ENCODE peak calls at places on chromosome 6, in ten cellular contexts. One of them, this sample, is unnamed.

GRCh38 chr6:56749632-56750151 is 107.0 kb upstream of the DST start:
- DNase-seq in H1: no peak
- DNase-seq in stomach: no peak
- DNase-seq in sigmoid colon: no peak
- DNase-seq in K562: no peak
- DNase-seq in prostate gland: no peak
- DNase-seq in endothelial cell of umbilical vein: peak
- DNase-seq in GM23338: no peak
- DNase-seq in HCT116: peak
- DNase-seq in transverse colon: no peak
- DNase-seq in this sample: no peak

GRCh38 chr6:26363882-26364825 is 844 bp upstream of the BTN3A2 start:
- DNase-seq in H1: no peak
- DNase-seq in stomach: no peak
- DNase-seq in sigmoid colon: no peak
- DNase-seq in K562: no peak
- DNase-seq in prostate gland: no peak
- DNase-seq in endothelial cell of umbilical vein: no peak
- DNase-seq in GM23338: no peak
- DNase-seq in HCT116: no peak
- DNase-seq in transverse colon: no peak
- DNase-seq in this sample: no peak

GRCh38 chr6:142763205-142763604 is 181.8 kb downstream of the HIVEP2 start:
- DNase-seq in H1: no peak
- DNase-seq in stomach: no peak
- DNase-seq in sigmoid colon: no peak
- DNase-seq in K562: no peak
- DNase-seq in prostate gland: no peak
- DNase-seq in endothelial cell of umbilical vein: peak
- DNase-seq in GM23338: no peak
- DNase-seq in HCT116: no peak
- DNase-seq in transverse colon: no peak
- DNase-seq in this sample: no peak

GRCh38 chr6:139378882-139379341 is 4.5 kb upstream of the CITED2 start:
- DNase-seq in H1: no peak
- DNase-seq in stomach: no peak
- DNase-seq in sigmoid colon: no peak
- DNase-seq in K562: peak
- DNase-seq in prostate gland: no peak
- DNase-seq in endothelial cell of umbilical vein: no peak
- DNase-seq in GM23338: no peak
- DNase-seq in HCT116: no peak
- DNase-seq in transverse colon: no peak
- DNase-seq in this sample: no peak

GRCh38 chr6:105452924-105453756 is 50.3 kb upstream of the PREP start:
- DNase-seq in H1: no peak
- DNase-seq in stomach: peak
- DNase-seq in sigmoid colon: no peak
- DNase-seq in K562: no peak
- DNase-seq in prostate gland: no peak
- DNase-seq in endothelial cell of umbilical vein: peak
- DNase-seq in GM23338: no peak
- DNase-seq in HCT116: no peak
- DNase-seq in transverse colon: peak
- DNase-seq in this sample: peak

GRCh38 chr6:18154507-18155272 is at the start of gene TPMT:
- DNase-seq in H1: no peak
- DNase-seq in stomach: peak
- DNase-seq in sigmoid colon: peak
- DNase-seq in K562: no peak
- DNase-seq in prostate gland: peak
- DNase-seq in endothelial cell of umbilical vein: no peak
- DNase-seq in GM23338: peak
- DNase-seq in HCT116: no peak
- DNase-seq in transverse colon: peak
- DNase-seq in this sample: no peak

GRCh38 chr6:56297022-56297995 is 49.9 kb upstream of the COL21A1 start:
- DNase-seq in H1: no peak
- DNase-seq in stomach: no peak
- DNase-seq in sigmoid colon: no peak
- DNase-seq in K562: no peak
- DNase-seq in prostate gland: no peak
- DNase-seq in endothelial cell of umbilical vein: peak
- DNase-seq in GM23338: no peak
- DNase-seq in HCT116: no peak
- DNase-seq in transverse colon: no peak
- DNase-seq in this sample: no peak

GRCh38 chr6:44064089-44064947 is 62.9 kb downstream of the MRPL14 start:
- DNase-seq in H1: no peak
- DNase-seq in stomach: peak
- DNase-seq in sigmoid colon: peak
- DNase-seq in K562: peak
- DNase-seq in prostate gland: no peak
- DNase-seq in endothelial cell of umbilical vein: peak
- DNase-seq in GM23338: no peak
- DNase-seq in HCT116: no peak
- DNase-seq in transverse colon: peak
- DNase-seq in this sample: no peak

GRCh38 chr6:41098366-41098765 is 25.6 kb downstream of the NFYA start:
- DNase-seq in H1: no peak
- DNase-seq in stomach: no peak
- DNase-seq in sigmoid colon: no peak
- DNase-seq in K562: no peak
- DNase-seq in prostate gland: no peak
- DNase-seq in endothelial cell of umbilical vein: peak
- DNase-seq in GM23338: no peak
- DNase-seq in HCT116: no peak
- DNase-seq in transverse colon: no peak
- DNase-seq in this sample: no peak

GRCh38 chr6:41103792-41104324 is 31.1 kb downstream of the NFYA start:
- DNase-seq in H1: no peak
- DNase-seq in stomach: no peak
- DNase-seq in sigmoid colon: no peak
- DNase-seq in K562: no peak
- DNase-seq in prostate gland: no peak
- DNase-seq in endothelial cell of umbilical vein: no peak
- DNase-seq in GM23338: no peak
- DNase-seq in HCT116: no peak
- DNase-seq in transverse colon: no peak
- DNase-seq in this sample: no peak

GRCh38 chr6:41097467-41098090 is 24.8 kb downstream of the NFYA start:
- DNase-seq in H1: no peak
- DNase-seq in stomach: no peak
- DNase-seq in sigmoid colon: no peak
- DNase-seq in K562: no peak
- DNase-seq in prostate gland: no peak
- DNase-seq in endothelial cell of umbilical vein: peak
- DNase-seq in GM23338: no peak
- DNase-seq in HCT116: no peak
- DNase-seq in transverse colon: no peak
- DNase-seq in this sample: no peak

DNA sequence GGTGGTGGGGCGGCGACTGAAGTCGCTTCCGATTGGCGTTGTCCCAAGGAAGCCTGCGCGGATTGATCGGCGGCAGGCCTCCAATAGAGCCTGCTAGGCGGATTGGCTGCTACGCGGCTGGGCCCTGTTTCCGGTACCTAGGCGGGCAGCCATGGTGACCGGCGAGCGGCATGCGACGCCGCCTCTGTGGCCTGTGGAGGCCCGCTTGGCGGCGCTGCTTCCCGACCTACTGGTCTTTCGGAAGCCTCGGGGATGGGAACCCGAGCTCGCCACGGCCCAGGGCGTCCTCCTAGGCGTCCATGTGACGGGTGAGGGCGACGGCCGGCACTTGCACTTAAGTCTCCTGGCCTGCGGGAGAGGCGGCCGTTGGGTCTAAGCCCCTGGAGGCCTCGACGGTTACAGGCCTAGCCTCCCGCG is 28.1 kb downstream of the NFYA start:
- DNase-seq in H1: peak
- DNase-seq in stomach: no peak
- DNase-seq in sigmoid colon: no peak
- DNase-seq in K562: no peak
- DNase-seq in prostate gland: no peak
- DNase-seq in endothelial cell of umbilical vein: no peak
- DNase-seq in GM23338: peak
- DNase-seq in HCT116: no peak
- DNase-seq in transverse colon: no peak
- DNase-seq in this sample: no peak
- TF ChIP-seq POLR2AphosphoS5 in H1: peak
- TF ChIP-seq POLR2AphosphoS5 in stomach: no peak
- TF ChIP-seq POLR2AphosphoS5 in sigmoid colon: no peak
- TF ChIP-seq POLR2AphosphoS5 in K562: no peak
- TF ChIP-seq POLR2AphosphoS5 in prostate gland: no peak
- TF ChIP-seq POLR2AphosphoS5 in endothelial cell of umbilical vein: no peak
- TF ChIP-seq POLR2AphosphoS5 in GM23338: peak
- TF ChIP-seq POLR2AphosphoS5 in HCT116: no peak
- TF ChIP-seq POLR2AphosphoS5 in transverse colon: no peak
- TF ChIP-seq POLR2AphosphoS5 in this sample: no peak

GRCh38 chr6:140854363-140854762 is 1278.4 kb upstream of the GJE1 start:
- DNase-seq in H1: no peak
- DNase-seq in stomach: no peak
- DNase-seq in sigmoid colon: no peak
- DNase-seq in K562: no peak
- DNase-seq in prostate gland: no peak
- DNase-seq in endothelial cell of umbilical vein: no peak
- DNase-seq in GM23338: no peak
- DNase-seq in HCT116: no peak
- DNase-seq in transverse colon: no peak
- DNase-seq in this sample: no peak

GRCh38 chr6:140850438-140850837 is 1282.3 kb upstream of the GJE1 start:
- DNase-seq in H1: no peak
- DNase-seq in stomach: no peak
- DNase-seq in sigmoid colon: no peak
- DNase-seq in K562: no peak
- DNase-seq in prostate gland: no peak
- DNase-seq in endothelial cell of umbilical vein: peak
- DNase-seq in GM23338: no peak
- DNase-seq in HCT116: no peak
- DNase-seq in transverse colon: no peak
- DNase-seq in this sample: no peak

GRCh38 chr6:140858381-140858971 is 1274.2 kb upstream of the GJE1 start:
- DNase-seq in H1: no peak
- DNase-seq in stomach: no peak
- DNase-seq in sigmoid colon: no peak
- DNase-seq in K562: no peak
- DNase-seq in prostate gland: no peak
- DNase-seq in endothelial cell of umbilical vein: peak
- DNase-seq in GM23338: no peak
- DNase-seq in HCT116: peak
- DNase-seq in transverse colon: no peak
- DNase-seq in this sample: no peak

GRCh38 chr6:140857734-140858380 is 1274.9 kb upstream of the GJE1 start:
- DNase-seq in H1: no peak
- DNase-seq in stomach: no peak
- DNase-seq in sigmoid colon: no peak
- DNase-seq in K562: no peak
- DNase-seq in prostate gland: no peak
- DNase-seq in endothelial cell of umbilical vein: peak
- DNase-seq in GM23338: no peak
- DNase-seq in HCT116: peak
- DNase-seq in transverse colon: no peak
- DNase-seq in this sample: no peak

DNA sequence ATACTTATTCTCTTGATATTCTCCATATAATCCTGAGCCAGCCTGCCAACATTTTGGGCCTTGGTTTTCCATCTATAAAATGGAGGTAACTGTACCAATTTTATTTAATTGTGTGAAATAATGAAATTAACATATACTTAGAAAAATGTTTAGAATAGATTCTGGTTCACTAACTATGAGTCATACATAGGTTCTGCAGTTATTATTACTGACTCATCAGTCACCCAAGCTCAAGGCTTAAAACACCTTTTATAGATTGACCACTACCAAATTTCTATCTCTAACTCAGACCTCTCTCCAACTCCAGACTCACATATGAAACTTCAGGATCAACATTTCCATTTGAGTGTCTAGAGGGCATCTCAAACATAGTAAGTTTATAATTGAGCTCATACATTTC is 1277.2 kb upstream of the GJE1 start:
- DNase-seq in H1: no peak
- DNase-seq in stomach: no peak
- DNase-seq in sigmoid colon: no peak
- DNase-seq in K562: no peak
- DNase-seq in prostate gland: no peak
- DNase-seq in endothelial cell of umbilical vein: peak
- DNase-seq in GM23338: no peak
- DNase-seq in HCT116: no peak
- DNase-seq in transverse colon: no peak
- DNase-seq in this sample: no peak
- TF ChIP-seq POLR2AphosphoS5 in H1: no peak
- TF ChIP-seq POLR2AphosphoS5 in stomach: no peak
- TF ChIP-seq POLR2AphosphoS5 in sigmoid colon: no peak
- TF ChIP-seq POLR2AphosphoS5 in K562: no peak
- TF ChIP-seq POLR2AphosphoS5 in prostate gland: no peak
- TF ChIP-seq POLR2AphosphoS5 in endothelial cell of umbilical vein: no peak
- TF ChIP-seq POLR2AphosphoS5 in GM23338: no peak
- TF ChIP-seq POLR2AphosphoS5 in HCT116: no peak
- TF ChIP-seq POLR2AphosphoS5 in transverse colon: no peak
- TF ChIP-seq POLR2AphosphoS5 in this sample: no peak

GRCh38 chr6:93407186-93407585 is 12.2 kb downstream of the EPHA7 start:
- DNase-seq in H1: no peak
- DNase-seq in stomach: no peak
- DNase-seq in sigmoid colon: no peak
- DNase-seq in K562: no peak
- DNase-seq in prostate gland: no peak
- DNase-seq in endothelial cell of umbilical vein: peak
- DNase-seq in GM23338: no peak
- DNase-seq in HCT116: no peak
- DNase-seq in transverse colon: no peak
- DNase-seq in this sample: no peak
- TF ChIP-seq POLR2AphosphoS5 in H1: no peak
- TF ChIP-seq POLR2AphosphoS5 in stomach: no peak
- TF ChIP-seq POLR2AphosphoS5 in sigmoid colon: no peak
- TF ChIP-seq POLR2AphosphoS5 in K562: no peak
- TF ChIP-seq POLR2AphosphoS5 in prostate gland: no peak
- TF ChIP-seq POLR2AphosphoS5 in endothelial cell of umbilical vein: no peak
- TF ChIP-seq POLR2AphosphoS5 in GM23338: no peak
- TF ChIP-seq POLR2AphosphoS5 in HCT116: no peak
- TF ChIP-seq POLR2AphosphoS5 in transverse colon: no peak
- TF ChIP-seq POLR2AphosphoS5 in this sample: no peak

DNA sequence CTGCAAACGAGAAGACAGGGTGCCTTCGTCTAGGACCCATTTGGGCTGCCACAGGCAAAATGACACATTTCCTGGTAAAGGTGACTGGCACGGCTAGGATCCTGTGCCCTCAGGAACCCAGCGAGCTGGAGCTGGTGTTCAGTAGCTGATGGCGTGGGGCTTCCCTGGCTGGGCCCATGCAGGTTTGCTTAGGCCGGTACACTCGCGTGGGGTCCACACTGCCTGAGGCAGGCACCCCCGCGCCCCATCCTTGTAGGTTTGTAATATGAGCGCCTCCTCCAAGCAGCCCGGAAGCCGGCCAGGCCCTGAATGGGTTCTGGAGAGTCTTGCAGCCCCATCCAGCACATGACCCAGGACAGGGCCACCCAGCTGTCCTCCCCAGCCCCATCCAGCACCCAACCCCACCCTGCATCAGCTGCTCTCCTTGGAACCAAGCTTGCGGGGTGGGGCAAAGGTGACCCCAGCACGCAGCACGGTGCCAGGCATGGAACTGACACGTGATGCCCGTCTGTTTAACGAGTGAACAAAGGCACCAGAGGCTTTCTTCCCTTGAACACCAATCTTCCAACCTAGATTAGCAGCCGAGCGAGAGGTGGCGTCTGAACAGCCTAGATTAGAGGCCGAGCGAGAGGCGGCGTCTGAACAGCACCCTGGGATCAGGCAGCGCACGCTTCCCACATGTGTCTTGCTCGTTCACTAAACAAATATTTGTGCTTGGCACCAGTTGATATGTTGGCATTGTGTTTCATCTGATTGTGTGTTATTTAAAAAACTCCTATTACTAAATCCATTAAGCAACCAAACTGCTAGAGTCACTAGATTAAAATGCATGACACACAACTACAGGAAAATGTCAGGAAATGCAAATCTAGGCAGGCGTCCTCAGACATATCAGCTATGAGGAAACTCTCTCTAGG is 112.1 kb downstream of the DLL1 start:
- DNase-seq in H1: no peak
- DNase-seq in stomach: peak
- DNase-seq in sigmoid colon: peak
- DNase-seq in K562: no peak
- DNase-seq in prostate gland: peak
- DNase-seq in endothelial cell of umbilical vein: peak
- DNase-seq in GM23338: peak
- DNase-seq in HCT116: no peak
- DNase-seq in transverse colon: peak
- DNase-seq in this sample: peak
- TF ChIP-seq POLR2AphosphoS5 in H1: no peak
- TF ChIP-seq POLR2AphosphoS5 in stomach: peak
- TF ChIP-seq POLR2AphosphoS5 in sigmoid colon: no peak
- TF ChIP-seq POLR2AphosphoS5 in K562: no peak
- TF ChIP-seq POLR2AphosphoS5 in prostate gland: peak
- TF ChIP-seq POLR2AphosphoS5 in endothelial cell of umbilical vein: no peak
- TF ChIP-seq POLR2AphosphoS5 in GM23338: no peak
- TF ChIP-seq POLR2AphosphoS5 in HCT116: no peak
- TF ChIP-seq POLR2AphosphoS5 in transverse colon: peak
- TF ChIP-seq POLR2AphosphoS5 in this sample: no peak